ENCODE peak calls at places on chromosomes 7 and 10, in ten cellular contexts. One of them, this sample, is unnamed.
A peak's percentile ranks its signal among the peaks of the same experiment; 100 is the strongest.

GRCh38 chr7:3092468-3092867 is 48.8 kb upstream of the CARD11 start:
- DNase-seq in GM12878: peak; percentile 63
- DNase-seq in HepG2: no peak
- DNase-seq in suprapubic skin: no peak
- DNase-seq in sigmoid colon: peak; percentile 71
- DNase-seq in stomach: no peak
- DNase-seq in tibial nerve: peak; percentile 10
- DNase-seq in ovary: no peak
- DNase-seq in SK-N-SH: no peak
- DNase-seq in A549: no peak
- DNase-seq in this sample: peak; percentile 46

GRCh38 chr7:112759905-112760304 is 30.3 kb downstream of the TMEM168 start:
- DNase-seq in GM12878: no peak
- DNase-seq in HepG2: no peak
- DNase-seq in suprapubic skin: no peak
- DNase-seq in sigmoid colon: no peak
- DNase-seq in stomach: no peak
- DNase-seq in tibial nerve: no peak
- DNase-seq in ovary: no peak
- DNase-seq in SK-N-SH: no peak
- DNase-seq in A549: no peak
- DNase-seq in this sample: no peak

GRCh38 chr10:103277713-103278299 is 868 bp downstream of the INA start:
- DNase-seq in GM12878: no peak
- DNase-seq in HepG2: no peak
- DNase-seq in suprapubic skin: no peak
- DNase-seq in sigmoid colon: no peak
- DNase-seq in stomach: no peak
- DNase-seq in tibial nerve: no peak
- DNase-seq in ovary: no peak
- DNase-seq in SK-N-SH: peak; percentile 57
- DNase-seq in A549: no peak
- DNase-seq in this sample: no peak

GRCh38 chr7:95867309-95867708 is 95.0 kb downstream of the DYNC1I1 start:
- DNase-seq in GM12878: no peak
- DNase-seq in HepG2: no peak
- DNase-seq in suprapubic skin: no peak
- DNase-seq in sigmoid colon: no peak
- DNase-seq in stomach: no peak
- DNase-seq in tibial nerve: no peak
- DNase-seq in ovary: no peak
- DNase-seq in SK-N-SH: no peak
- DNase-seq in A549: no peak
- DNase-seq in this sample: no peak

GRCh38 chr7:150631084-150631824 is 931 bp downstream of the GIMAP6 start:
- DNase-seq in GM12878: peak; percentile 33
- DNase-seq in HepG2: no peak
- DNase-seq in suprapubic skin: no peak
- DNase-seq in sigmoid colon: no peak
- DNase-seq in stomach: no peak
- DNase-seq in tibial nerve: no peak
- DNase-seq in ovary: no peak
- DNase-seq in SK-N-SH: no peak
- DNase-seq in A549: no peak
- DNase-seq in this sample: no peak

GRCh38 chr10:45596556-45596955 is 76.0 kb downstream of the ZFAND4 start:
- DNase-seq in GM12878: no peak
- DNase-seq in HepG2: no peak
- DNase-seq in suprapubic skin: no peak
- DNase-seq in sigmoid colon: no peak
- DNase-seq in stomach: no peak
- DNase-seq in tibial nerve: no peak
- DNase-seq in ovary: no peak
- DNase-seq in SK-N-SH: no peak
- DNase-seq in A549: no peak
- DNase-seq in this sample: no peak

GRCh38 chr7:110604885-110605284 is 486.0 kb upstream of the LRRN3 start:
- DNase-seq in GM12878: no peak
- DNase-seq in HepG2: no peak
- DNase-seq in suprapubic skin: no peak
- DNase-seq in sigmoid colon: no peak
- DNase-seq in stomach: no peak
- DNase-seq in tibial nerve: no peak
- DNase-seq in ovary: no peak
- DNase-seq in SK-N-SH: peak; percentile 22
- DNase-seq in A549: no peak
- DNase-seq in this sample: no peak

GRCh38 chr7:37410305-37411209 is 38.1 kb downstream of the ELMO1 start:
- DNase-seq in GM12878: no peak
- DNase-seq in HepG2: no peak
- DNase-seq in suprapubic skin: no peak
- DNase-seq in sigmoid colon: no peak
- DNase-seq in stomach: no peak
- DNase-seq in tibial nerve: no peak
- DNase-seq in ovary: no peak
- DNase-seq in SK-N-SH: no peak
- DNase-seq in A549: no peak
- DNase-seq in this sample: no peak

GRCh38 chr10:35908451-35908850 is 266.4 kb upstream of the FZD8 start:
- DNase-seq in GM12878: no peak
- DNase-seq in HepG2: no peak
- DNase-seq in suprapubic skin: no peak
- DNase-seq in sigmoid colon: no peak
- DNase-seq in stomach: no peak
- DNase-seq in tibial nerve: no peak
- DNase-seq in ovary: no peak
- DNase-seq in SK-N-SH: no peak
- DNase-seq in A549: no peak
- DNase-seq in this sample: no peak

GRCh38 chr7:18320422-18320821 is 175.1 kb upstream of the HDAC9 start:
- DNase-seq in GM12878: no peak
- DNase-seq in HepG2: no peak
- DNase-seq in suprapubic skin: no peak
- DNase-seq in sigmoid colon: no peak
- DNase-seq in stomach: no peak
- DNase-seq in tibial nerve: no peak
- DNase-seq in ovary: no peak
- DNase-seq in SK-N-SH: no peak
- DNase-seq in A549: no peak
- DNase-seq in this sample: no peak

GRCh38 chr10:57986422-57986821 is 281.3 kb downstream of the IPMK start:
- DNase-seq in GM12878: no peak
- DNase-seq in HepG2: peak; percentile 2
- DNase-seq in suprapubic skin: no peak
- DNase-seq in sigmoid colon: no peak
- DNase-seq in stomach: no peak
- DNase-seq in tibial nerve: no peak
- DNase-seq in ovary: no peak
- DNase-seq in SK-N-SH: no peak
- DNase-seq in A549: no peak
- DNase-seq in this sample: no peak

DNA sequence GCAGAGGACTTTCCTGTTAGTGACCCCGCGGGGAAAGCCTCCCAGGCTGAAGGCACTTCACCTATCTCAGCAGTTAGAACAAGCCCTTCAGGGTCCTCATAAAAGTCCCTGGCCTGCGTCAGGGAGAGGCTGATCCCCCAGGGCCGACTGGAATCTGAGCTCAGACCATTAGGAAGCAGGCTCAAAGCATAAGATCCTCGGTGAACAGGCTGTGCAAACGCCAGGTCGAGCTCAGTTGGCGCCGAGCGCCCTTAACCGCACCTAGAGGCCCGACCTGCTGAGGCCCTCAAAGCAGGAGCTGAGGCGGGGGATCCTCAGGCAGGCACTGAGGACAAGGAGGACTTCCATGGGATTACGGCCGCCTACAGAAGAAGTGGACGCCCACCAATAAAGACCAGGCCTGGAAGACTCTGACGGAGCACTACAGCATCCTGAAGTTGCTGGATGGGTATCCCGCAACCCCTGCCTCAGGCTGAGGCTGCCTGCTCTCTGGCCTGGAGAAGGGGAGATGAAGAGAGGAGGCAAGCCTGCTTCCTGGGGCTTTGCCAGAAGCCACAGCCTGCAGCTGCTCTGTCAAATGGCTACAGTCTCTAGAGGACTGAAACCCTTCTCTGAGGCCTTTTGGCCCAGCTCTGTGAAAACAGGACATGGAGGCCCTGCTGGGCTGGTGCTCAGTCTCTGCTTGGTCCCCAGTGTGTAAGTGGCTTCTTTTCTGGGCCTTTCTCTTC is 29.9 kb downstream of the LIPJ start:
- DNase-seq in GM12878: no peak
- DNase-seq in HepG2: no peak
- DNase-seq in suprapubic skin: no peak
- DNase-seq in sigmoid colon: peak; percentile 63
- DNase-seq in stomach: no peak
- DNase-seq in tibial nerve: no peak
- DNase-seq in ovary: no peak
- DNase-seq in SK-N-SH: no peak
- DNase-seq in A549: no peak
- DNase-seq in this sample: no peak
- TF ChIP-seq EP300 in GM12878: no peak
- TF ChIP-seq EP300 in HepG2: no peak
- TF ChIP-seq EP300 in suprapubic skin: no peak
- TF ChIP-seq EP300 in sigmoid colon: no peak
- TF ChIP-seq EP300 in stomach: no peak
- TF ChIP-seq EP300 in tibial nerve: no peak
- TF ChIP-seq EP300 in ovary: no peak
- TF ChIP-seq EP300 in SK-N-SH: no peak
- TF ChIP-seq EP300 in A549: no peak
- TF ChIP-seq EP300 in this sample: no peak

DNA sequence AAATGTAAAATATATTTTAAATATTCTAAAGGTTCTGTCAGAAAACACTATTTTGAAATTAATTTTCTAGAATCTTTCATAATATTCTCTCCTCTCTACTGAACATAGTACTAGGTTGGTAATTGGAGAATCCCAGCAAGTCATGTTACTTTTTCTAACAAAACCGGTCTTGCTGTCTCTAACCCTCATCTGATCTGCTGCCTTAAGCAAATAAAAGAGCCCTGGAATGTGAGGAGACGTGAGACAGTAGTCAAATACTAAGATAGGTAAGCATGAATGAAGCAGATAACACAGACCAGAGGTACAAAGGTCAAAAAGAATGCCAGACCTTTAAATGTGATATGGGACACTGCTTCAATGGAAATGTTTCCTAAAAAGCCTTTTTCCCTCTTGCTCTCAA is 462.4 kb upstream of the NUPR2 start:
- DNase-seq in GM12878: no peak
- DNase-seq in HepG2: no peak
- DNase-seq in suprapubic skin: no peak
- DNase-seq in sigmoid colon: no peak
- DNase-seq in stomach: no peak
- DNase-seq in tibial nerve: no peak
- DNase-seq in ovary: no peak
- DNase-seq in SK-N-SH: no peak
- DNase-seq in A549: no peak
- DNase-seq in this sample: no peak
- H3K9me3 ChIP-seq in GM12878: no peaks in the 10 kb centered on the region
- H3K9me3 ChIP-seq in HepG2: peaks cover 90% of the 10 kb centered on the region
- H3K9me3 ChIP-seq in suprapubic skin: peaks cover 15% of the 10 kb centered on the region
- H3K9me3 ChIP-seq in sigmoid colon: no peaks in the 10 kb centered on the region
- H3K9me3 ChIP-seq in stomach: peaks cover 36% of the 10 kb centered on the region
- H3K9me3 ChIP-seq in tibial nerve: no peaks in the 10 kb centered on the region
- H3K9me3 ChIP-seq in ovary: no peaks in the 10 kb centered on the region
- H3K9me3 ChIP-seq in SK-N-SH: no peaks in the 10 kb centered on the region
- H3K9me3 ChIP-seq in A549: peaks cover 2% of the 10 kb centered on the region
- H3K9me3 ChIP-seq in this sample: peaks cover 12% of the 10 kb centered on the region

DNA sequence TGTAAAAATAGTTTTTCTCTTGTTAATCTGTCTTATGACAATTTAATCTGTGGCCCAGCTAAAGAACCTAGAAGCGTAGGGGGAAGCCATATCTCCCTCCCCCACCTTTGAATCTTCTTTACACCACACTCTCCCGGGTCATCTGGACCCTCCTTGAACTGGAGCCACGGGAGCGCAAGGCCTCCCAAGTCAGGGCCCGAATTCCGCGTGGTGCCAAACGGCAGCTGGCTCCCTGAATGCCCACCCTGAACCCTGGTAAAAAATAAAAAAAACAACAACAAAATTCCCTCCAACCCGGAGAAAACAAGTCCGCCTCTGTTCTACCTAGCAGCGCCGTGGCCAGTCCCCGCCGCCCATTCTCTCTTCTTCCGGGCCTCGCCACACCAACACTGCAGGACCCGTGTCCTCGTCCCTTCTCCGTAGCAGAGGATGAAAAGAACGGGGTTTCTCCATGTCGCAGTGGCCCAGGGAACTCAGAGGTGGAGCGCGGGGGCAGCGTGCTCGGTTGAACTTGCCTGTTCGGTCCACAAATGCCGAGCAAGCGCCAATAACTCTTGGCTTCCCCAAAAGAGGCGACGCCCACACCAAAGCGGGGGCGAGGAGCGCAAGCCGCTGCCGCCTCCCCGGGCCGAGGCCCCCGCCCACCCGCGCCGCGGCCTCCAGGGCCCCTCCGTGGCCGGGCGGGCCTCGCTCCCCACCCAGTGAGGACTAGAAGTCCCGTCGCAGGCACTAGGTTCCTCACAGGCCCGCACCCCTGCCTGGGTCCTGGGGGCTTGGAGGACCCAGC is 15.1 kb upstream of the FKBP9 start:
- DNase-seq in GM12878: no peak
- DNase-seq in HepG2: peak; percentile 18
- DNase-seq in suprapubic skin: peak; percentile 88
- DNase-seq in sigmoid colon: peak; percentile 84
- DNase-seq in stomach: peak; percentile 49
- DNase-seq in tibial nerve: peak; percentile 46
- DNase-seq in ovary: peak; percentile 77
- DNase-seq in SK-N-SH: peak; percentile 88
- DNase-seq in A549: peak; percentile 64
- DNase-seq in this sample: peak; percentile 69
- TF ChIP-seq EP300 in GM12878: no peak
- TF ChIP-seq EP300 in HepG2: no peak
- TF ChIP-seq EP300 in suprapubic skin: no peak
- TF ChIP-seq EP300 in sigmoid colon: no peak
- TF ChIP-seq EP300 in stomach: no peak
- TF ChIP-seq EP300 in tibial nerve: no peak
- TF ChIP-seq EP300 in ovary: no peak
- TF ChIP-seq EP300 in SK-N-SH: no peak
- TF ChIP-seq EP300 in A549: no peak
- TF ChIP-seq EP300 in this sample: no peak

DNA sequence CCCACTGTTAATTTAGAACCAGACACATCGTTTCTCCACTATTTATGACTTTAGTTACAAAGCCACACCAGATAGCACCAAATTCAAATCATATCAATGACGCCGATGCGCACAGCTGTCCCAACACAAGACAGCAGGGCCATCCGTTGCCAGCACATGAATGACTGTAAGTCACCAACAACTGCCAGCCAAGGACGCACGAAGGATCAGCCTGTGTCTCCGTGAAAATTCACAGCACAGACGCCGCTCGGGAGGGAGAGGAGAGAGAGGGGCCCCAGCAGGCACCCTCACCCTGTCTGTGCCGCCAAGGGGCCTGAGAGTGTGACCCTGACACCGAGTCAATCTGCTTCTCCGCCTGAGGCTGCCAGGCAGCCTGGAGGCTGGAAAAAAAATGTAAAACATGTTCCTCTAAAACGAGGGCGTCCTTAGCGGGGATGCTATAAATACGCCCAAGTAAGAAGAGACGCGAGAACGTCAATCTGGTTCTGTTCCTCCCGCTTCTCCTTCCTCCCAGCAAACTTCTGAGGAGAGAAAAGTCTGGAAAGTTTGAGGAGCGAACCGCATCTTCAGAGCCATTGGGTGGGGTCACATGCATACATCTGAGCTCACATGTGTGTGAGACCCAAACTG is 111.2 kb downstream of the PTPRN2 start:
- DNase-seq in GM12878: no peak
- DNase-seq in HepG2: no peak
- DNase-seq in suprapubic skin: no peak
- DNase-seq in sigmoid colon: no peak
- DNase-seq in stomach: no peak
- DNase-seq in tibial nerve: no peak
- DNase-seq in ovary: no peak
- DNase-seq in SK-N-SH: no peak
- DNase-seq in A549: no peak
- DNase-seq in this sample: no peak
- H3K9me3 ChIP-seq in GM12878: no peaks in the 10 kb centered on the region
- H3K9me3 ChIP-seq in HepG2: no peaks in the 10 kb centered on the region
- H3K9me3 ChIP-seq in suprapubic skin: no peaks in the 10 kb centered on the region
- H3K9me3 ChIP-seq in sigmoid colon: no peaks in the 10 kb centered on the region
- H3K9me3 ChIP-seq in stomach: no peaks in the 10 kb centered on the region
- H3K9me3 ChIP-seq in tibial nerve: no peaks in the 10 kb centered on the region
- H3K9me3 ChIP-seq in ovary: no peaks in the 10 kb centered on the region
- H3K9me3 ChIP-seq in SK-N-SH: no peaks in the 10 kb centered on the region
- H3K9me3 ChIP-seq in A549: no peaks in the 10 kb centered on the region
- H3K9me3 ChIP-seq in this sample: no peaks in the 10 kb centered on the region